ENCODE peak calls at places on chromosomes 16 and 17, in eight cellular contexts. One of them, this sample, is unnamed.

GRCh38 chr17:17693253-17693954 is 12.1 kb downstream of the RAI1 start:
- DNase-seq in chondrocyte: no peak
- DNase-seq in Calu3: peak
- DNase-seq in glutamatergic neuron: peak
- DNase-seq in tibial nerve: no peak
- DNase-seq in mucosa of descending colon: peak
- DNase-seq in choroid plexus epithelial cell: no peak
- DNase-seq in fibroblast of pulmonary artery: no peak
- DNase-seq in this sample: no peak

GRCh38 chr17:55314784-55315491 is 50.2 kb downstream of the HLF start:
- DNase-seq in glutamatergic neuron: no peak
- DNase-seq in Calu3: no peak
- DNase-seq in fibroblast of pulmonary artery: no peak
- DNase-seq in chondrocyte: no peak
- DNase-seq in choroid plexus epithelial cell: no peak
- DNase-seq in tibial nerve: no peak
- DNase-seq in mucosa of descending colon: no peak
- DNase-seq in this sample: no peak

GRCh38 chr16:1530883-1531637 is 2.4 kb upstream of the TMEM204 start:
- DNase-seq in Calu3: no peak
- DNase-seq in tibial nerve: peak
- DNase-seq in fibroblast of pulmonary artery: peak
- DNase-seq in choroid plexus epithelial cell: peak
- DNase-seq in chondrocyte: no peak
- DNase-seq in mucosa of descending colon: peak
- DNase-seq in glutamatergic neuron: no peak
- DNase-seq in this sample: no peak

GRCh38 chr17:208429-208828 is 27.0 kb upstream of the DOC2B start:
- DNase-seq in choroid plexus epithelial cell: no peak
- DNase-seq in mucosa of descending colon: no peak
- DNase-seq in tibial nerve: no peak
- DNase-seq in glutamatergic neuron: no peak
- DNase-seq in chondrocyte: no peak
- DNase-seq in fibroblast of pulmonary artery: no peak
- DNase-seq in Calu3: no peak
- DNase-seq in this sample: no peak

GRCh38 chr17:46865100-46865499 is 13.7 kb downstream of the WNT9B start:
- DNase-seq in fibroblast of pulmonary artery: no peak
- DNase-seq in choroid plexus epithelial cell: peak
- DNase-seq in glutamatergic neuron: no peak
- DNase-seq in Calu3: no peak
- DNase-seq in chondrocyte: no peak
- DNase-seq in mucosa of descending colon: no peak
- DNase-seq in tibial nerve: no peak
- DNase-seq in this sample: no peak

GRCh38 chr17:39609416-39610025 is 1.8 kb upstream of the NEUROD2 start:
- DNase-seq in glutamatergic neuron: no peak
- DNase-seq in mucosa of descending colon: no peak
- DNase-seq in chondrocyte: no peak
- DNase-seq in tibial nerve: no peak
- DNase-seq in fibroblast of pulmonary artery: no peak
- DNase-seq in Calu3: peak
- DNase-seq in choroid plexus epithelial cell: no peak
- DNase-seq in this sample: no peak

GRCh38 chr17:15436399-15437369 is 30.7 kb downstream of the CDRT4 start:
- DNase-seq in glutamatergic neuron: no peak
- DNase-seq in chondrocyte: no peak
- DNase-seq in fibroblast of pulmonary artery: peak
- DNase-seq in tibial nerve: peak
- DNase-seq in Calu3: peak
- DNase-seq in choroid plexus epithelial cell: peak
- DNase-seq in mucosa of descending colon: no peak
- DNase-seq in this sample: no peak

GRCh38 chr16:49810769-49811315 is 45.1 kb downstream of the ZNF423 start:
- DNase-seq in fibroblast of pulmonary artery: no peak
- DNase-seq in tibial nerve: no peak
- DNase-seq in glutamatergic neuron: peak
- DNase-seq in choroid plexus epithelial cell: no peak
- DNase-seq in chondrocyte: no peak
- DNase-seq in mucosa of descending colon: no peak
- DNase-seq in Calu3: no peak
- DNase-seq in this sample: no peak

GRCh38 chr16:55000595-55000994 is 69.9 kb downstream of the IRX5 start:
- DNase-seq in glutamatergic neuron: no peak
- DNase-seq in mucosa of descending colon: no peak
- DNase-seq in Calu3: no peak
- DNase-seq in chondrocyte: no peak
- DNase-seq in fibroblast of pulmonary artery: peak
- DNase-seq in tibial nerve: no peak
- DNase-seq in choroid plexus epithelial cell: peak
- DNase-seq in this sample: no peak

GRCh38 chr17:63191610-63192009 is 225.6 kb downstream of the TANC2 start:
- DNase-seq in Calu3: no peak
- DNase-seq in glutamatergic neuron: no peak
- DNase-seq in mucosa of descending colon: peak
- DNase-seq in tibial nerve: no peak
- DNase-seq in fibroblast of pulmonary artery: no peak
- DNase-seq in chondrocyte: no peak
- DNase-seq in choroid plexus epithelial cell: no peak
- DNase-seq in this sample: no peak

GRCh38 chr17:69358688-69359596 is 32.0 kb upstream of the ABCA5 start:
- DNase-seq in glutamatergic neuron: no peak
- DNase-seq in chondrocyte: no peak
- DNase-seq in tibial nerve: no peak
- DNase-seq in fibroblast of pulmonary artery: no peak
- DNase-seq in Calu3: peak
- DNase-seq in mucosa of descending colon: no peak
- DNase-seq in choroid plexus epithelial cell: peak
- DNase-seq in this sample: no peak

GRCh38 chr16:11795887-11796226 is 1.2 kb downstream of the ZC3H7A start:
- DNase-seq in chondrocyte: peak
- DNase-seq in fibroblast of pulmonary artery: no peak
- DNase-seq in tibial nerve: no peak
- DNase-seq in mucosa of descending colon: no peak
- DNase-seq in choroid plexus epithelial cell: no peak
- DNase-seq in Calu3: no peak
- DNase-seq in glutamatergic neuron: no peak
- DNase-seq in this sample: no peak

GRCh38 chr16:11796227-11797165 is 562 bp downstream of the ZC3H7A start:
- DNase-seq in glutamatergic neuron: peak
- DNase-seq in fibroblast of pulmonary artery: no peak
- DNase-seq in choroid plexus epithelial cell: peak
- DNase-seq in chondrocyte: peak
- DNase-seq in Calu3: peak
- DNase-seq in mucosa of descending colon: peak
- DNase-seq in tibial nerve: peak
- DNase-seq in this sample: peak

GRCh38 chr16:11799017-11799381 is 1.9 kb upstream of the ZC3H7A start:
- DNase-seq in mucosa of descending colon: no peak
- DNase-seq in Calu3: no peak
- DNase-seq in choroid plexus epithelial cell: no peak
- DNase-seq in chondrocyte: no peak
- DNase-seq in fibroblast of pulmonary artery: no peak
- DNase-seq in tibial nerve: no peak
- DNase-seq in glutamatergic neuron: no peak
- DNase-seq in this sample: no peak

GRCh38 chr16:11797957-11798299 is 870 bp upstream of the ZC3H7A start:
- DNase-seq in mucosa of descending colon: no peak
- DNase-seq in glutamatergic neuron: no peak
- DNase-seq in chondrocyte: no peak
- DNase-seq in fibroblast of pulmonary artery: no peak
- DNase-seq in Calu3: no peak
- DNase-seq in choroid plexus epithelial cell: no peak
- DNase-seq in tibial nerve: no peak
- DNase-seq in this sample: no peak

GRCh38 chr16:11797166-11797956 is at the start of gene ZC3H7A:
- DNase-seq in tibial nerve: peak
- DNase-seq in choroid plexus epithelial cell: peak
- DNase-seq in fibroblast of pulmonary artery: peak
- DNase-seq in Calu3: peak
- DNase-seq in chondrocyte: peak
- DNase-seq in mucosa of descending colon: peak
- DNase-seq in glutamatergic neuron: peak
- DNase-seq in this sample: peak
- TF ChIP-seq CTCF in tibial nerve: peak
- TF ChIP-seq CTCF in choroid plexus epithelial cell: peak
- TF ChIP-seq CTCF in fibroblast of pulmonary artery: no peak
- TF ChIP-seq CTCF in Calu3: peak
- TF ChIP-seq CTCF in chondrocyte: peak
- TF ChIP-seq CTCF in mucosa of descending colon: peak
- TF ChIP-seq CTCF in glutamatergic neuron: peak
- TF ChIP-seq CTCF in this sample: peak

GRCh38 chr17:9902116-9902515 is 3.0 kb downstream of the RCVRN start:
- DNase-seq in tibial nerve: no peak
- DNase-seq in choroid plexus epithelial cell: no peak
- DNase-seq in glutamatergic neuron: no peak
- DNase-seq in mucosa of descending colon: no peak
- DNase-seq in chondrocyte: no peak
- DNase-seq in fibroblast of pulmonary artery: no peak
- DNase-seq in Calu3: no peak
- DNase-seq in this sample: no peak

GRCh38 chr17:9900019-9900594 is 5.0 kb downstream of the RCVRN start:
- DNase-seq in mucosa of descending colon: no peak
- DNase-seq in tibial nerve: no peak
- DNase-seq in fibroblast of pulmonary artery: no peak
- DNase-seq in chondrocyte: no peak
- DNase-seq in Calu3: no peak
- DNase-seq in choroid plexus epithelial cell: no peak
- DNase-seq in glutamatergic neuron: no peak
- DNase-seq in this sample: no peak

GRCh38 chr17:9899280-9900018 is 5.6 kb downstream of the RCVRN start:
- DNase-seq in Calu3: no peak
- DNase-seq in choroid plexus epithelial cell: no peak
- DNase-seq in glutamatergic neuron: no peak
- DNase-seq in mucosa of descending colon: no peak
- DNase-seq in chondrocyte: no peak
- DNase-seq in tibial nerve: peak
- DNase-seq in fibroblast of pulmonary artery: no peak
- DNase-seq in this sample: peak

GRCh38 chr17:9898812-9899211 is 6.3 kb downstream of the RCVRN start:
- DNase-seq in fibroblast of pulmonary artery: no peak
- DNase-seq in mucosa of descending colon: no peak
- DNase-seq in chondrocyte: no peak
- DNase-seq in Calu3: no peak
- DNase-seq in choroid plexus epithelial cell: no peak
- DNase-seq in tibial nerve: no peak
- DNase-seq in glutamatergic neuron: no peak
- DNase-seq in this sample: no peak

DNA sequence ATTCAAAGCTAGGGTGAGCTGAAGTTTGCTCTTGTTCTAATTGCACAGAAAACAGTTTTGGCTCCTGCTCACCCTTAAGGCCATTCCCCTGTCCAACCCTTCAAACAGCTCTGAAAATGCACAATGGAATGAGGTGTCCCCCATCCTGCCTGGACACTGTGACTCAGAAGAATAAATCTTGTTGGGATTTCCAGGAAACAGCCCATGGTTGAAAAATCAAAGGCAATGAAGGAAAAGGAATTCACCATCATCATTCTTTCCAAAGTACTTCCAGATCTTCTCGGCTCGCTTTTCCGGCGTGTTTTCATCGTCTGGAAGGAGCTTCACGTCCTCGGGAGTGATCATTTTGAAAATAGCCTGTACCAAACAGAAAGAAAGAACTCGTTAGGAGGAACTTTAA is 4.3 kb downstream of the RCVRN start:
- DNase-seq in fibroblast of pulmonary artery: peak
- DNase-seq in glutamatergic neuron: no peak
- DNase-seq in Calu3: no peak
- DNase-seq in tibial nerve: no peak
- DNase-seq in chondrocyte: no peak
- DNase-seq in choroid plexus epithelial cell: no peak
- DNase-seq in mucosa of descending colon: no peak
- DNase-seq in this sample: no peak
- TF ChIP-seq CTCF in fibroblast of pulmonary artery: no peak
- TF ChIP-seq CTCF in glutamatergic neuron: no peak
- TF ChIP-seq CTCF in Calu3: no peak
- TF ChIP-seq CTCF in tibial nerve: no peak
- TF ChIP-seq CTCF in chondrocyte: no peak
- TF ChIP-seq CTCF in choroid plexus epithelial cell: no peak
- TF ChIP-seq CTCF in mucosa of descending colon: no peak
- TF ChIP-seq CTCF in this sample: no peak

GRCh38 chr17:76889323-76889722 is 21.1 kb downstream of the MGAT5B start:
- DNase-seq in tibial nerve: no peak
- DNase-seq in Calu3: no peak
- DNase-seq in fibroblast of pulmonary artery: no peak
- DNase-seq in chondrocyte: no peak
- DNase-seq in glutamatergic neuron: no peak
- DNase-seq in choroid plexus epithelial cell: no peak
- DNase-seq in mucosa of descending colon: no peak
- DNase-seq in this sample: no peak
- TF ChIP-seq CTCF in tibial nerve: no peak
- TF ChIP-seq CTCF in Calu3: no peak
- TF ChIP-seq CTCF in fibroblast of pulmonary artery: no peak
- TF ChIP-seq CTCF in chondrocyte: no peak
- TF ChIP-seq CTCF in glutamatergic neuron: no peak
- TF ChIP-seq CTCF in choroid plexus epithelial cell: no peak
- TF ChIP-seq CTCF in mucosa of descending colon: no peak
- TF ChIP-seq CTCF in this sample: no peak

GRCh38 chr17:2151634-2152033 is 96.7 kb downstream of the HIC1 start:
- DNase-seq in Calu3: no peak
- DNase-seq in fibroblast of pulmonary artery: no peak
- DNase-seq in chondrocyte: no peak
- DNase-seq in glutamatergic neuron: no peak
- DNase-seq in choroid plexus epithelial cell: peak
- DNase-seq in mucosa of descending colon: no peak
- DNase-seq in tibial nerve: no peak
- DNase-seq in this sample: no peak
- TF ChIP-seq CTCF in Calu3: no peak
- TF ChIP-seq CTCF in fibroblast of pulmonary artery: no peak
- TF ChIP-seq CTCF in chondrocyte: no peak
- TF ChIP-seq CTCF in glutamatergic neuron: no peak
- TF ChIP-seq CTCF in choroid plexus epithelial cell: no peak
- TF ChIP-seq CTCF in mucosa of descending colon: no peak
- TF ChIP-seq CTCF in tibial nerve: no peak
- TF ChIP-seq CTCF in this sample: no peak

DNA sequence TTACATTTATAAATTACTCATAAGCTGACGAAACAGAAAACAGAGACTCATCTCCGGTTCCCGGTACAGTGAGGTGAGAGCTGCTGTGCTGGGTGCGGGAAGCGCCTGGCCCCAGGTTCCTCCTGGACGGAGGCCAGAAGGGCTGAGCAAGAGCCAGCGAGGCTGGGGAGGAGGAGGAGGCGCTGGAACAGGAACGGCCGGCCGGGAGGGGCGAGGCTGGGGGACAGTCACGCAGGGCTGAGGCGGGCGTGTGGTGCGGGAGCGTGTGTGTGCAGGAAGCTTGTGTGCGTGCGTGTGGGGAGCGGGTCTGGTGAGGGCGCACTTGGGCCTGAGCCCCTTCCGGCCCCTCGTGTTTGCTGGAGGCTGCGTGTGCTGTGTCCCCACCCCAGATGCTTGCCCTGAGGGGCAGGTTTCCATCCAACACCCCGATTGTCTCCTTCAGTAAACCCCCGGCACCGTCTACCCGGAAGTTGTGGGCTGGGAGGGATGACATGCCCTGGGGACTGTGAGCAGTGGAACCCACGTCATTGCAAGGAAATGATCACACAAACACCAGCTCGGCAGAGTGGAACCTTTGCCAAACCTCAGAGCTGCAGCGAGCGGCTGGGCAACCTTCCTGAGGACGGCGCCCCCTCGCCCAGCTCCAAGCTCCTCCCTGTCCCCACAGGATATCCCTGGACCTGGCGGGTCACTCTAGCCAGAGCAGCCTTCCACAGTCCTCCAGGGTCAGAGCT is 19.4 kb downstream of the CD7 start:
- DNase-seq in mucosa of descending colon: peak
- DNase-seq in glutamatergic neuron: no peak
- DNase-seq in tibial nerve: peak
- DNase-seq in choroid plexus epithelial cell: peak
- DNase-seq in Calu3: peak
- DNase-seq in fibroblast of pulmonary artery: peak
- DNase-seq in chondrocyte: peak
- DNase-seq in this sample: peak
- TF ChIP-seq CTCF in mucosa of descending colon: no peak
- TF ChIP-seq CTCF in glutamatergic neuron: no peak
- TF ChIP-seq CTCF in tibial nerve: no peak
- TF ChIP-seq CTCF in choroid plexus epithelial cell: no peak
- TF ChIP-seq CTCF in Calu3: no peak
- TF ChIP-seq CTCF in fibroblast of pulmonary artery: no peak
- TF ChIP-seq CTCF in chondrocyte: no peak
- TF ChIP-seq CTCF in this sample: no peak

This sample was measured in omental fat pad.